ENCODE peak calls at places on chromosomes 11 and 22, in six cellular contexts. C is right lobe of liver, B is kidney, X is IMR-90, Y is HepG2, W is ovary. G is an unnamed sample.

GRCh38 chr11:14908214-14908880 is 16.3 kb upstream of the CYP2R1 start:
- DNase-seq in W (no peak), B (no peak), C (peak; percentile 16), Y (peak; percentile 44), X (peak; percentile 34), G (no peak)

GRCh38 chr11:64072871-64073270 is 37.1 kb downstream of the FLRT1 start:
- DNase-seq in B (no peak), C (no peak), Y (no peak), W (no peak), X (no peak), G (no peak)

GRCh38 chr11:19661827-19662226 is 50.8 kb upstream of the NAV2 start:
- DNase-seq in C (no peak), W (no peak), Y (no peak), X (no peak), B (no peak), G (no peak)

GRCh38 chr11:115924744-115925567 is 420.7 kb upstream of the CADM1 start:
- DNase-seq in X (peak; percentile 95), W (no peak), B (no peak), Y (no peak), C (no peak), G (no peak)

GRCh38 chr11:112292785-112293407 is 32.2 kb upstream of the PLET1 start:
- DNase-seq in X (peak; percentile 91), Y (no peak), B (no peak), C (no peak), W (no peak), G (no peak)

GRCh38 chr22:29108137-29108536 is 35.3 kb downstream of the KREMEN1 start:
- DNase-seq in C (no peak), Y (no peak), B (no peak), W (no peak), X (peak; percentile 58), G (no peak)

GRCh38 chr11:114133548-114134329 is 74.2 kb downstream of the ZBTB16 start:
- DNase-seq in C (no peak), W (no peak), B (no peak), X (no peak), Y (no peak), G (no peak)

GRCh38 chr11:96279421-96280290 is 63.3 kb downstream of the MAML2 start:
- DNase-seq in C (no peak), B (no peak), W (no peak), Y (no peak), X (peak; percentile 67), G (no peak)

GRCh38 chr22:17777005-17777716 is 2.9 kb upstream of the BID start:
- DNase-seq in C (peak; percentile 64), Y (peak; percentile 53), B (peak; percentile 74), W (no peak), X (no peak), G (no peak)

GRCh38 chr11:19691815-19692214 is 20.8 kb upstream of the NAV2 start:
- DNase-seq in X (no peak), C (no peak), W (no peak), Y (no peak), B (no peak), G (no peak)

GRCh38 chr11:44949160-44950035 is 1.3 kb downstream of the TP53I11 start:
- DNase-seq in B (peak; percentile 83), C (peak; percentile 51), W (peak; percentile 43), Y (no peak), X (peak; percentile 42), G (no peak)

GRCh38 chr11:111730871-111731591 is 35.2 kb downstream of the PPP2R1B start:
- DNase-seq in Y (no peak), C (peak; percentile 76), X (no peak), B (peak; percentile 84), W (peak; percentile 69), G (peak; percentile 35)

GRCh38 chr11:77069336-77069968 is 2.7 kb downstream of the CAPN5 start:
- DNase-seq in Y (no peak), W (peak; percentile 14), B (no peak), X (no peak), C (no peak), G (no peak)

GRCh38 chr22:24512043-24512442 is 16.9 kb downstream of the UPB1 start:
- DNase-seq in X (no peak), W (no peak), C (no peak), B (peak; percentile 32), Y (no peak), G (no peak)

GRCh38 chr11:64148917-64149617 is 16.8 kb downstream of the MACROD1 start:
- DNase-seq in W (no peak), C (no peak), X (no peak), Y (no peak), B (no peak), G (no peak)

GRCh38 chr11:113952070-113952469 is 22.8 kb upstream of the HTR3A start:
- DNase-seq in W (no peak), Y (no peak), C (no peak), B (no peak), X (no peak), G (peak; percentile 15)

GRCh38 chr22:31343235-31344191 is 2.6 kb downstream of the PATZ1 start:
- DNase-seq in X (peak; percentile 26), Y (no peak), C (peak; percentile 31), W (peak; percentile 61), B (peak; percentile 94), G (peak; percentile 75)

GRCh38 chr11:73162196-73162740 is 20.1 kb upstream of the FCHSD2 start:
- DNase-seq in W (no peak), Y (no peak), X (no peak), B (no peak), C (no peak), G (no peak)

GRCh38 chr11:116725434-116726221 is 47.2 kb downstream of the BUD13 start:
- DNase-seq in W (no peak), C (peak; percentile 67), Y (no peak), X (peak; percentile 44), B (no peak), G (no peak)

GRCh38 chr11:61899146-61899841 is 7.9 kb upstream of the FADS3 start:
- DNase-seq in C (peak; percentile 85), W (peak; percentile 90), Y (peak; percentile 72), X (peak; percentile 54), B (peak; percentile 92), G (peak; percentile 78)

GRCh38 chr22:45082795-45083194 is 73.0 kb upstream of the PHF21B start:
- DNase-seq in X (no peak), C (no peak), B (no peak), W (no peak), Y (no peak), G (peak; percentile 58)
- TF ChIP-seq CTCF in X (peak; percentile 43), C (no peak), B (no peak), W (no peak), Y (peak; percentile 51), G (peak; percentile 65)

GRCh38 chr11:57773026-57773598 is 11.5 kb downstream of the CTNND1 start:
- DNase-seq in Y (no peak), C (no peak), B (no peak), W (no peak), X (no peak), G (no peak)
- H3K4me1 ChIP-seq in Y (peaks cover 96% of the 10 kb centered on the region), C (peaks cover 79% of the 10 kb centered on the region), B (peaks cover 40% of the 10 kb centered on the region), W (peaks cover 37% of the 10 kb centered on the region), X (peaks cover 29% of the 10 kb centered on the region), G (peaks cover 2% of the 10 kb centered on the region)

GRCh38 chr11:71252782-71253730 is 679 bp upstream of the SHANK2 start:
- DNase-seq in X (peak; percentile 68), Y (peak; percentile 97), B (no peak), W (no peak), C (peak; percentile 65), G (no peak)
- TF ChIP-seq CTCF in X (no peak), Y (no peak), B (no peak), W (no peak), C (no peak), G (no peak)

GRCh38 chr11:12147827-12148226 is 37.4 kb downstream of the MICAL2 start:
- DNase-seq in W (no peak), Y (no peak), B (no peak), X (no peak), C (no peak), G (no peak)
- H3K4me1 ChIP-seq in W (peaks cover 18% of the 10 kb centered on the region), Y (peaks cover 37% of the 10 kb centered on the region), B (peaks cover 8% of the 10 kb centered on the region), X (peaks cover 42% of the 10 kb centered on the region), C (peaks cover 3% of the 10 kb centered on the region), G (no peaks in the 10 kb centered on the region)

GRCh38 chr11:21180194-21180593 is 510.8 kb downstream of the NELL1 start:
- DNase-seq in B (no peak), W (no peak), Y (no peak), X (no peak), C (no peak), G (no peak)
- TF ChIP-seq CTCF in B (no peak), W (no peak), Y (no peak), X (no peak), C (no peak), G (no peak)

GRCh38 chr22:40196628-40197027 is 18.9 kb downstream of the TNRC6B start:
- DNase-seq in C (no peak), Y (no peak), W (peak; percentile 34), B (no peak), X (peak; percentile 97), G (peak; percentile 62)
- H3K4me1 ChIP-seq in C (peaks cover 13% of the 10 kb centered on the region), Y (peaks cover 10% of the 10 kb centered on the region), W (peaks cover 21% of the 10 kb centered on the region), B (peaks cover 14% of the 10 kb centered on the region), X (peaks cover 16% of the 10 kb centered on the region), G (peaks cover 16% of the 10 kb centered on the region)

DNA sequence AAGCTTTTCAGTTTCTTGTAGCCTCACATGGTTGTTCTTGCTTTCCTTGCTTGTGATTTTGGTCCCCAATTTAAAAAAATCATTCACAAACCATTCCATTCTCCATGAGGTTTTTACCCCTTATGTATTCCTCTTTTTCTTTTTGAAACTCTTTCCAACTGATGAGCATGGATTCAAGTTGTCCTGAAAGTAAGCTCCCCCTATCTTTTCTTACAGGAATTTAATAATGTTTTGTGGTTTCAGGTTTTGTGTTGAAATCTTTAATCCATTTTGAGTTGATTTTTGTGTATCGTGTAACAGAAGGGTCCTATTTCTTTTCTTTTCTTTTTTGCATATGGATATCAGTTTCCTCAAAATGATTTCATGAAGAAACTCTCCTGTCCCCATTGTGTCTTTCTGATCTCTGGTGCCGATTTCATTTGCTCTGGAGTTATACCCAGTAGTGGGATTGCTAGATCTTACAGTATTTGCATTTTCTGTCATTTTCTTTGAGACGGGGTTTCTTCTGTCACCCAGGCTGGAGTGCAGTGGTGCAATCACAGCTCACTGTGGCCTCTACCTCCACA is 58.5 kb downstream of the LRRC74B start:
- DNase-seq in X (no peak), Y (no peak), C (no peak), W (no peak), B (no peak), G (no peak)
- TF ChIP-seq CTCF in X (no peak), Y (no peak), C (no peak), W (no peak), B (no peak), G (no peak)

G was measured in BE2C.